ENCODE peak calls at places on chromosomes 16 and 17, in nine cellular contexts. X is H9; Q is CD8-positive, alpha-beta memory T cell; H is right lobe of liver; C is tibial artery; U is right cardiac atrium; L is A549; F is effector memory CD4-positive, alpha-beta T cell; Y is cardiac muscle cell. G is an unnamed sample.

GRCh38 chr17:8552582-8553320 is 77.8 kb downstream of the MYH10 start:
- DNase-seq in X (no peak), Q (no peak), H (no peak), C (no peak), U (no peak), L (no peak), F (no peak), Y (peak; percentile 29), G (no peak)

GRCh38 chr17:40545660-40546059 is 19.6 kb downstream of the CCR7 start:
- DNase-seq in X (peak; percentile 27), Q (no peak), H (no peak), C (peak; percentile 62), U (no peak), L (no peak), F (no peak), Y (no peak), G (no peak)

GRCh38 chr16:78606572-78606971 is 507.1 kb downstream of the WWOX start:
- DNase-seq in X (no peak), Q (no peak), H (no peak), C (no peak), U (no peak), L (no peak), F (no peak), Y (no peak), G (no peak)

GRCh38 chr16:57807968-57808528 is 5.8 kb upstream of the KIFC3 start:
- DNase-seq in X (peak; percentile 79), Q (peak; percentile 60), H (peak; percentile 89), C (peak; percentile 88), U (peak; percentile 91), L (peak; percentile 91), F (peak; percentile 34), Y (peak; percentile 68), G (peak; percentile 29)

GRCh38 chr17:5800646-5801045 is 216.3 kb upstream of the NLRP1 start:
- DNase-seq in X (no peak), Q (no peak), H (no peak), C (no peak), U (no peak), L (no peak), F (no peak), Y (peak; percentile 35), G (no peak)

GRCh38 chr17:58382108-58382884 is 30.3 kb upstream of the SUPT4H1 start:
- DNase-seq in X (no peak), Q (no peak), H (no peak), C (no peak), U (no peak), L (no peak), F (no peak), Y (no peak), G (no peak)

GRCh38 chr16:27520982-27521673 is 28.6 kb downstream of the GTF3C1 start:
- DNase-seq in X (no peak), Q (no peak), H (peak; percentile 27), C (peak; percentile 78), U (peak; percentile 89), L (no peak), F (no peak), Y (peak; percentile 82), G (no peak)

GRCh38 chr17:82242977-82243647 is 14.3 kb downstream of the SLC16A3 start:
- DNase-seq in X (no peak), Q (no peak), H (peak; percentile 90), C (peak; percentile 95), U (peak; percentile 91), L (no peak), F (no peak), Y (no peak), G (peak; percentile 61)

GRCh38 chr16:48101069-48101674 is 54.6 kb downstream of the ABCC12 start:
- DNase-seq in X (no peak), Q (no peak), H (no peak), C (no peak), U (no peak), L (no peak), F (no peak), Y (no peak), G (no peak)

GRCh38 chr16:81485824-81486554 is 41.4 kb downstream of the CMIP start:
- DNase-seq in X (no peak), Q (no peak), H (no peak), C (no peak), U (peak; percentile 76), L (peak; percentile 47), F (no peak), Y (no peak), G (no peak)
- H3K27ac ChIP-seq in X (no peak overlapping the region), Q (no peak overlapping the region), H (no peak overlapping the region), C (peak overlapping the region; percentile 27), U (no peak overlapping the region), L (peak overlapping the region; percentile 29), F (no peak overlapping the region), Y (no peak overlapping the region), G (no peak overlapping the region)

GRCh38 chr17:38674749-38675615 is at the start of gene EPOP:
- DNase-seq in X (peak; percentile 92), Q (peak; percentile 81), H (peak; percentile 92), C (peak; percentile 92), U (peak; percentile 95), L (peak; percentile 90), F (peak; percentile 72), Y (peak; percentile 91), G (peak; percentile 74)
- H3K27ac ChIP-seq in X (no peak within 1 kb of the TSS), Q (no peak within 1 kb of the TSS), H (no peak within 1 kb of the TSS), C (peak within 1 kb of the TSS; percentile 41), U (no peak within 1 kb of the TSS), L (peak within 1 kb of the TSS; percentile 80), F (peak within 1 kb of the TSS; percentile 18), Y (no peak within 1 kb of the TSS), G (no peak within 1 kb of the TSS)

GRCh38 chr17:385195-385835 is 32.7 kb upstream of the RPH3AL start:
- DNase-seq in X (peak; percentile 63), Q (peak; percentile 5), H (peak; percentile 76), C (no peak), U (peak; percentile 89), L (peak; percentile 53), F (no peak), Y (peak; percentile 62), G (no peak)

GRCh38 chr17:382644-383533 is 30.3 kb upstream of the RPH3AL start:
- DNase-seq in X (peak; percentile 77), Q (no peak), H (no peak), C (no peak), U (no peak), L (peak; percentile 40), F (no peak), Y (peak; percentile 40), G (no peak)

GRCh38 chr17:384622-385194 is 32.1 kb upstream of the RPH3AL start:
- DNase-seq in X (no peak), Q (no peak), H (no peak), C (no peak), U (peak; percentile 69), L (no peak), F (no peak), Y (no peak), G (no peak)

GRCh38 chr17:385836-386144 is 33.2 kb upstream of the RPH3AL start:
- DNase-seq in X (no peak), Q (no peak), H (no peak), C (no peak), U (no peak), L (no peak), F (no peak), Y (no peak), G (no peak)

DNA sequence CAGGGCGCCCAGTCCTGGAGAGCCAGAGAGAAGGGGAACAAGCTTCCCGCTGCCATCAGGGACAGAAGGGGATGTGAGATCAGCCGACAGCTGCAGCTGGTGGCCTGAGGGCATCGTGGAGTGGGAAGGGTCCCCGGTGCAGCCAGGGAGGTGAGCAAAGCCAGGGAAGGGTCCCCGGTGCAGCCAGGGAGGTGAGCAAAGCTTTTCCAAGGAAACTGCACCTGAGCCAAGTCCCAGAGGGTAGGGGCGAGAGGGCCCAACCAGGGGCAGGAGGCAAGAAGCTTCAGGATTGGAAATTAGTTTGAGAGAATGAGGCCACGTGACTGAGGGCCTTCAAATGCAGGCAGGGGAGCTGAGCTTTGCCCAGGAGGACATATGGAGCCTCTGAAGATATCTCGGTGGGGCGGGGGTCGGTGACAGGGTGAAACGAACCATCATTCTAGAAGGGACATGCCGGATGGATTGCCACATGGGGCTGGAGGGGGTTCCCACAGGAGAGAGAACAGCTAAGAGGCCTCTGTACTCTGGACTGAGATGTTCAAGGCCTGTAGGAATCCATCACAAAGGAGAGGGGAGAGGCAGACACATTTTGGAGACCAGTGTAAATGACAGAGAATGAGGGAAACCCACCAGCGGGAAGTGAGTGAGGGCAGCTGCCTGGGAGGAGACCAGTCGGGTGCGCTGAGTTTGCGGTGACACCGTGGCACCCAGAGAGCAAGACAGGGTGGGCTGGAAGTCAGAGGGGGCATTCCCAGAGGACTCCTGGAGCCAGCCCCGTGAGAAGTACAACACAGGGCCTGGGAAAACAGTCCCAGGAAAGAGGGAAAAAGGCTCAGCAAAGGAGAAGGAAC is 31.4 kb upstream of the RPH3AL start:
- DNase-seq in X (no peak), Q (no peak), H (no peak), C (no peak), U (no peak), L (no peak), F (no peak), Y (no peak), G (no peak)
- H3K27ac ChIP-seq in X (no peak overlapping the region), Q (no peak overlapping the region), H (no peak overlapping the region), C (no peak overlapping the region), U (no peak overlapping the region), L (peak overlapping the region; percentile 96), F (no peak overlapping the region), Y (no peak overlapping the region), G (no peak overlapping the region)

GRCh38 chr17:46810837-46811236 is 7.7 kb downstream of the WNT3 start:
- DNase-seq in X (no peak), Q (no peak), H (no peak), C (no peak), U (no peak), L (no peak), F (no peak), Y (no peak), G (no peak)

GRCh38 chr17:46814446-46814845 is 4.0 kb downstream of the WNT3 start:
- DNase-seq in X (peak; percentile 56), Q (no peak), H (no peak), C (no peak), U (no peak), L (no peak), F (no peak), Y (no peak), G (no peak)

GRCh38 chr17:46811978-46812583 is 6.4 kb downstream of the WNT3 start:
- DNase-seq in X (no peak), Q (no peak), H (no peak), C (no peak), U (peak; percentile 10), L (no peak), F (no peak), Y (no peak), G (no peak)

GRCh38 chr17:46813920-46814319 is 4.6 kb downstream of the WNT3 start:
- DNase-seq in X (peak; percentile 20), Q (no peak), H (no peak), C (no peak), U (peak; percentile 19), L (no peak), F (no peak), Y (no peak), G (no peak)

DNA sequence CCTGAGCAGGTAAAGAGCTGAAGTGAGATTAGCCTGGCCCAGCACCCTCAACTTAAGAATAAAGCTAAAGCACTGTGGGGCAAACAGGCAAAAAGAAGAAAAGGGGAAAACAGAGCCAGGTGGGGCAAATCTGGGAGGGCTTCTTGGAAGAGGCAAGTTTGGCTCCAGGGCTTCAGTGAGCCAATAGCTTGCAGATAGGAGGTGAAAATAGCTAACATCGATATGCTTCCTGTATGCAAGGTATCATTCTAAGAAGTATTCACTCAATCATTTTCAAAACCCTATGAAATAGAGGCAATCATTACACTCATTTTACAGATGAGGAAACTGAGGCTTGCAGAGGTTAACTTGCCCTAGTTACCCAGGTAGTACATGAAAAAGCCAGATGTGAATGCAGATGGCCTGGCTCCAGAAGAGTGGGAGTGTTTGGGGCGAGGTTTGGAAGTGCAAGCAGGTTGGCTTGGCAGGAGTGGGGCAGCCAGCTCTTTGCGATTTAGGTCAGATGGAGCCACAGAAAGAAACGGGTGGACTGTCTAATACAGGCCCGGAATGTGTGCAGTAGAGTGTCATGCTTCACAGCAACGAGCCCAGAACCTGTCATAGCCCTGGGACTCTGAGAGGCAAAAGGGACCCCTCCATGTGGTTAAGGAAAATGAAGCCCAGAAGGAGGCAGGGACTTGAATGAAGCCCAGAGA is 5.7 kb downstream of the WNT3 start:
- DNase-seq in X (peak; percentile 24), Q (no peak), H (no peak), C (no peak), U (no peak), L (no peak), F (no peak), Y (no peak), G (no peak)
- H3K27ac ChIP-seq in X (no peak overlapping the region), Q (no peak overlapping the region), H (no peak overlapping the region), C (no peak overlapping the region), U (no peak overlapping the region), L (no peak overlapping the region), F (no peak overlapping the region), Y (no peak overlapping the region), G (no peak overlapping the region)